ENCODE peak calls at places on chromosomes 12 and 14, in four cellular contexts. P is pons; F is renal cortical epithelial cell; M is stimulated activated naive B cell treated with anti-CD40 and anti-IgM and Interleukin-4, amounts not matched to agents 10 μg/mL and 1 μg/mL and 100 μg/mL, for 72 hours. V is an unnamed sample.

GRCh38 chr12:83763425-83763824 is 1076.7 kb downstream of the TMTC2 start:
- DNase-seq in P (no peak), F (peak; percentile 10), M (no peak), V (no peak)

GRCh38 chr12:46219892-46220655 is 48.8 kb downstream of the SLC38A1 start:
- DNase-seq in P (peak; percentile 55), F (peak; percentile 94), M (no peak), V (peak; percentile 75)

GRCh38 chr12:105072888-105073488 is 11.3 kb downstream of the ALDH1L2 start:
- DNase-seq in P (no peak), F (no peak), M (no peak), V (no peak)

GRCh38 chr14:51188566-51189185 is 51.4 kb upstream of the TMX1 start:
- DNase-seq in P (no peak), F (no peak), M (no peak), V (peak; percentile 36)

GRCh38 chr12:108442077-108442476 is 73.0 kb upstream of the FICD start:
- DNase-seq in P (no peak), F (no peak), M (no peak), V (peak; percentile 15)

GRCh38 chr12:75488553-75488952 is 8.0 kb downstream of the GLIPR1 start:
- DNase-seq in P (no peak), F (no peak), M (no peak), V (peak; percentile 48)

GRCh38 chr12:87667378-87667777 is 361.8 kb downstream of the C12orf50 start:
- DNase-seq in P (peak; percentile 11), F (peak; percentile 76), M (no peak), V (peak; percentile 35)

GRCh38 chr14:52954346-52955214 is 3.7 kb upstream of the FERMT2 start:
- DNase-seq in P (peak; percentile 55), F (no peak), M (no peak), V (no peak)

GRCh38 chr12:26868505-26869494 is 35.8 kb upstream of the ITPR2 start:
- DNase-seq in P (no peak), F (peak; percentile 31), M (no peak), V (no peak)

GRCh38 chr12:127108360-127109215 is 1158.4 kb upstream of the TMEM132C start:
- DNase-seq in P (peak; percentile 54), F (peak; percentile 51), M (no peak), V (peak; percentile 54)

GRCh38 chr14:100193417-100194357 is 34.2 kb upstream of the DEGS2 start:
- DNase-seq in P (peak; percentile 86), F (no peak), M (no peak), V (no peak)

GRCh38 chr12:50050410-50051280 is 6.8 kb upstream of the ASIC1 start:
- DNase-seq in P (no peak), F (no peak), M (no peak), V (peak; percentile 66)

GRCh38 chr12:96365604-96366230 is 34.5 kb downstream of the CDK17 start:
- DNase-seq in P (no peak), F (no peak), M (no peak), V (no peak)

GRCh38 chr12:81811066-81811777 is 52.1 kb upstream of the PPFIA2 start:
- DNase-seq in P (no peak), F (peak; percentile 93), M (no peak), V (peak; percentile 61)

GRCh38 chr14:57302883-57303282 is 34.1 kb downstream of the AP5M1 start:
- DNase-seq in P (no peak), F (peak; percentile 10), M (no peak), V (no peak)

GRCh38 chr14:100400115-100400514 is 77.0 kb downstream of the SLC25A47 start:
- DNase-seq in P (no peak), F (no peak), M (no peak), V (no peak)

GRCh38 chr12:27186240-27186839 is 57.7 kb upstream of the STK38L start:
- DNase-seq in P (no peak), F (no peak), M (no peak), V (no peak)

GRCh38 chr14:20667957-20668356 is 16.4 kb upstream of the RNASE4 start:
- DNase-seq in P (no peak), F (no peak), M (peak; percentile 59), V (no peak)

GRCh38 chr12:10191865-10192264 is 13.0 kb downstream of the TMEM52B start:
- DNase-seq in P (no peak), F (peak; percentile 98), M (no peak), V (peak; percentile 81)

GRCh38 chr14:78921856-78922255 is 751.7 kb downstream of the NRXN3 start:
- DNase-seq in P (no peak), F (peak; percentile 9), M (no peak), V (no peak)